ENCODE peak calls at places on chromosomes 1 and 21, in ten cellular contexts. Q, D, A, H, P, K, M, S, V and O are unnamed samples.

GRCh38 chr1:235688096-235688495 is 38.5 kb upstream of the GNG4 start:
- DNase-seq in P (no peak), M (no peak), S (no peak), H (no peak), K (no peak), Q (no peak), V (no peak), D (no peak), A (no peak), O (no peak)

GRCh38 chr21:42853621-42854020 is 25.7 kb downstream of the WDR4 start:
- DNase-seq in D (no peak), P (no peak), M (no peak), H (no peak), V (no peak), K (no peak), S (no peak), Q (no peak), A (no peak), O (no peak)

GRCh38 chr1:234721476-234722266 is 111.7 kb upstream of the IRF2BP2 start:
- DNase-seq in S (peak), K (no peak), P (peak), H (no peak), A (no peak), D (peak), V (peak), Q (peak), M (no peak), O (no peak)

GRCh38 chr1:114671011-114671938 is 1.4 kb upstream of the DENND2C start:
- DNase-seq in V (no peak), P (no peak), Q (peak), A (no peak), M (no peak), K (no peak), H (no peak), S (no peak), D (no peak), O (no peak)

GRCh38 chr1:198449727-198450433 is 90.6 kb downstream of the ATP6V1G3 start:
- DNase-seq in M (no peak), K (no peak), V (no peak), D (no peak), A (no peak), Q (peak), P (no peak), H (no peak), S (no peak), O (no peak)

GRCh38 chr1:7698666-7699065 is 72.4 kb upstream of the VAMP3 start:
- DNase-seq in H (no peak), M (no peak), D (no peak), A (no peak), P (no peak), Q (no peak), K (no peak), S (no peak), V (no peak), O (no peak)

GRCh38 chr1:61642475-61643232 is 82.3 kb downstream of the TM2D1 start:
- DNase-seq in K (no peak), D (no peak), P (no peak), M (no peak), V (no peak), A (no peak), Q (no peak), S (no peak), H (no peak), O (no peak)

GRCh38 chr1:78617615-78618026 is 2.6 kb upstream of the IFI44L start:
- DNase-seq in P (peak), Q (peak), A (no peak), M (peak), D (peak), S (no peak), H (peak), K (peak), V (peak), O (peak)

GRCh38 chr1:169679692-169680091 is 31.7 kb downstream of the SELL start:
- DNase-seq in Q (no peak), A (no peak), M (no peak), D (no peak), H (no peak), S (no peak), P (no peak), V (no peak), K (no peak), O (no peak)

GRCh38 chr1:227125929-227126545 is 185.9 kb downstream of the COQ8A start:
- DNase-seq in M (no peak), Q (no peak), P (no peak), K (no peak), A (no peak), S (no peak), V (no peak), H (no peak), D (no peak), O (no peak)

GRCh38 chr1:15680614-15681345 is 3.3 kb upstream of the PLEKHM2 start:
- DNase-seq in D (no peak), M (no peak), V (no peak), Q (peak), H (no peak), A (no peak), K (no peak), P (peak), S (no peak), O (peak)

GRCh38 chr1:36101546-36101945 is 12.9 kb downstream of the ADPRS start:
- DNase-seq in V (no peak), P (no peak), S (no peak), M (no peak), H (no peak), A (no peak), Q (no peak), D (no peak), K (no peak), O (no peak)

GRCh38 chr1:117821382-117821755 is 108.1 kb downstream of the GDAP2 start:
- DNase-seq in H (no peak), P (no peak), K (no peak), D (no peak), A (no peak), Q (no peak), S (no peak), M (no peak), V (no peak), O (no peak)